ENCODE peak calls at places on chromosome 19, in nine cellular contexts. One of them, this sample, is unnamed. For H3K36me3 and H3K9me3, the result is how much of the 10 kb centered on the place peaks cover.

GRCh38 chr19:16096281-16096855 is 15.3 kb upstream of the RAB8A start:
- DNase-seq in mucosa of descending colon: no peak
- DNase-seq in H1: no peak
- DNase-seq in trophoblast cell: no peak
- DNase-seq in ovary: no peak
- DNase-seq in naive thymus-derived CD4-positive, alpha-beta T cell: no peak
- DNase-seq in keratinocyte: no peak
- DNase-seq in RWPE2: no peak
- DNase-seq in upper lobe of left lung: no peak
- DNase-seq in this sample: no peak

GRCh38 chr19:29617336-29618266 is 11.5 kb downstream of the POP4 start:
- DNase-seq in mucosa of descending colon: peak
- DNase-seq in H1: no peak
- DNase-seq in trophoblast cell: no peak
- DNase-seq in ovary: no peak
- DNase-seq in naive thymus-derived CD4-positive, alpha-beta T cell: no peak
- DNase-seq in keratinocyte: no peak
- DNase-seq in RWPE2: no peak
- DNase-seq in upper lobe of left lung: no peak
- DNase-seq in this sample: no peak

GRCh38 chr19:31353826-31354225 is 4.6 kb upstream of the TSHZ3 start:
- DNase-seq in mucosa of descending colon: no peak
- DNase-seq in H1: peak
- DNase-seq in trophoblast cell: no peak
- DNase-seq in ovary: no peak
- DNase-seq in naive thymus-derived CD4-positive, alpha-beta T cell: no peak
- DNase-seq in keratinocyte: no peak
- DNase-seq in RWPE2: no peak
- DNase-seq in upper lobe of left lung: no peak
- DNase-seq in this sample: no peak

GRCh38 chr19:6593651-6594416 is 2.9 kb upstream of the CD70 start:
- DNase-seq in mucosa of descending colon: no peak
- DNase-seq in H1: no peak
- DNase-seq in trophoblast cell: no peak
- DNase-seq in ovary: no peak
- DNase-seq in naive thymus-derived CD4-positive, alpha-beta T cell: no peak
- DNase-seq in keratinocyte: no peak
- DNase-seq in RWPE2: no peak
- DNase-seq in upper lobe of left lung: no peak
- DNase-seq in this sample: no peak

GRCh38 chr19:18940791-18941627 is at the start of gene HOMER3:
- DNase-seq in mucosa of descending colon: peak
- DNase-seq in H1: peak
- DNase-seq in trophoblast cell: peak
- DNase-seq in ovary: peak
- DNase-seq in naive thymus-derived CD4-positive, alpha-beta T cell: peak
- DNase-seq in keratinocyte: no peak
- DNase-seq in RWPE2: no peak
- DNase-seq in upper lobe of left lung: peak
- DNase-seq in this sample: peak

GRCh38 chr19:18183529-18183928 is 9.5 kb upstream of the MPV17L2 start:
- DNase-seq in mucosa of descending colon: no peak
- DNase-seq in H1: no peak
- DNase-seq in trophoblast cell: no peak
- DNase-seq in ovary: no peak
- DNase-seq in naive thymus-derived CD4-positive, alpha-beta T cell: no peak
- DNase-seq in keratinocyte: no peak
- DNase-seq in RWPE2: no peak
- DNase-seq in upper lobe of left lung: no peak
- DNase-seq in this sample: no peak

GRCh38 chr19:34179066-34179465 is 6.8 kb downstream of the LSM14A start:
- DNase-seq in mucosa of descending colon: no peak
- DNase-seq in H1: no peak
- DNase-seq in trophoblast cell: no peak
- DNase-seq in ovary: no peak
- DNase-seq in naive thymus-derived CD4-positive, alpha-beta T cell: no peak
- DNase-seq in keratinocyte: no peak
- DNase-seq in RWPE2: no peak
- DNase-seq in upper lobe of left lung: no peak
- DNase-seq in this sample: no peak

GRCh38 chr19:48587387-48587786 is 19.2 kb upstream of the SPACA4 start:
- DNase-seq in mucosa of descending colon: no peak
- DNase-seq in H1: no peak
- DNase-seq in trophoblast cell: no peak
- DNase-seq in ovary: no peak
- DNase-seq in naive thymus-derived CD4-positive, alpha-beta T cell: no peak
- DNase-seq in keratinocyte: no peak
- DNase-seq in RWPE2: no peak
- DNase-seq in upper lobe of left lung: no peak
- DNase-seq in this sample: no peak

GRCh38 chr19:4988770-4989251 is 19.9 kb downstream of the KDM4B start:
- DNase-seq in mucosa of descending colon: no peak
- DNase-seq in H1: no peak
- DNase-seq in trophoblast cell: peak
- DNase-seq in ovary: peak
- DNase-seq in naive thymus-derived CD4-positive, alpha-beta T cell: no peak
- DNase-seq in keratinocyte: no peak
- DNase-seq in RWPE2: no peak
- DNase-seq in upper lobe of left lung: no peak
- DNase-seq in this sample: peak

GRCh38 chr19:33553530-33554310 is 32.1 kb upstream of the PEPD start:
- DNase-seq in mucosa of descending colon: no peak
- DNase-seq in H1: no peak
- DNase-seq in trophoblast cell: no peak
- DNase-seq in ovary: no peak
- DNase-seq in naive thymus-derived CD4-positive, alpha-beta T cell: no peak
- DNase-seq in keratinocyte: no peak
- DNase-seq in RWPE2: no peak
- DNase-seq in upper lobe of left lung: no peak
- DNase-seq in this sample: no peak

GRCh38 chr19:40805258-40805868 is 6.4 kb downstream of the EGLN2 start:
- DNase-seq in mucosa of descending colon: peak
- DNase-seq in H1: no peak
- DNase-seq in trophoblast cell: no peak
- DNase-seq in ovary: no peak
- DNase-seq in naive thymus-derived CD4-positive, alpha-beta T cell: no peak
- DNase-seq in keratinocyte: no peak
- DNase-seq in RWPE2: no peak
- DNase-seq in upper lobe of left lung: no peak
- DNase-seq in this sample: no peak
- H3K36me3 ChIP-seq in mucosa of descending colon: under half
- H3K36me3 ChIP-seq in H1: half or more
- H3K36me3 ChIP-seq in trophoblast cell: half or more
- H3K36me3 ChIP-seq in ovary: under half
- H3K36me3 ChIP-seq in naive thymus-derived CD4-positive, alpha-beta T cell: under half
- H3K36me3 ChIP-seq in keratinocyte: half or more
- H3K36me3 ChIP-seq in RWPE2: half or more
- H3K36me3 ChIP-seq in upper lobe of left lung: half or more
- H3K36me3 ChIP-seq in this sample: under half

DNA sequence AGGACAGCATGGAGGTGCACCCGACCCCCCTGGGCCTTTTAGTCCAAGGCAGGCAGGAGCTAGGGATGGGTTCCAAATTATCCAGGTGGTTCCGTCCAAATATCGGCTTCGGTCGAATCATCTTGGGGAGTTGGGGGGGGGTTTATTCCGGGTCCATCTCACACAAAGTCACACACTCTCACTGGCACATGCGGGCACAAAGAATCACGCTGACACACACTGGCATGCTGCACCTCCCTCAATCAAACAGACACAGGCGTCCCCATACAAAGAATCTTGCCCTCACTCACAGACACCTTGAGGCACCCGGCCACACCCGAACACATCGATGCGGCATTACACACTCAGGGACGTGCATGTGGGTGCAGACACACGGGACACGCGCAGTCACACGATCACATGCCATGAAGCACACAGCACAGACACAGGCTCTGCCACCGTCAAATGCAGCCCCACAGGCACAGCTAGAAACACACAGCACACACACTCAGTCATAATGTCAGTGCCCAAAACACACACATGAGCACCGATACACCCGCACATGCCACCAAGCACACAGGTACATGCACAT is 7.8 kb downstream of the NFIX start:
- DNase-seq in mucosa of descending colon: no peak
- DNase-seq in H1: no peak
- DNase-seq in trophoblast cell: no peak
- DNase-seq in ovary: no peak
- DNase-seq in naive thymus-derived CD4-positive, alpha-beta T cell: no peak
- DNase-seq in keratinocyte: no peak
- DNase-seq in RWPE2: no peak
- DNase-seq in upper lobe of left lung: no peak
- DNase-seq in this sample: no peak
- H3K4me3 ChIP-seq in mucosa of descending colon: no peak
- H3K4me3 ChIP-seq in H1: no peak
- H3K4me3 ChIP-seq in trophoblast cell: no peak
- H3K4me3 ChIP-seq in ovary: peak
- H3K4me3 ChIP-seq in naive thymus-derived CD4-positive, alpha-beta T cell: no peak
- H3K4me3 ChIP-seq in keratinocyte: no peak
- H3K4me3 ChIP-seq in RWPE2: no peak
- H3K4me3 ChIP-seq in upper lobe of left lung: peak
- H3K4me3 ChIP-seq in this sample: peak

GRCh38 chr19:37127999-37128820 is 44.3 kb downstream of the ZNF585A start:
- DNase-seq in mucosa of descending colon: no peak
- DNase-seq in H1: no peak
- DNase-seq in trophoblast cell: no peak
- DNase-seq in ovary: no peak
- DNase-seq in naive thymus-derived CD4-positive, alpha-beta T cell: no peak
- DNase-seq in keratinocyte: no peak
- DNase-seq in RWPE2: no peak
- DNase-seq in upper lobe of left lung: no peak
- DNase-seq in this sample: no peak
- H3K9me3 ChIP-seq in mucosa of descending colon: half or more
- H3K9me3 ChIP-seq in H1: half or more
- H3K9me3 ChIP-seq in trophoblast cell: under half
- H3K9me3 ChIP-seq in ovary: under half
- H3K9me3 ChIP-seq in naive thymus-derived CD4-positive, alpha-beta T cell: half or more
- H3K9me3 ChIP-seq in keratinocyte: under half
- H3K9me3 ChIP-seq in RWPE2: half or more
- H3K9me3 ChIP-seq in upper lobe of left lung: half or more
- H3K9me3 ChIP-seq in this sample: half or more

DNA sequence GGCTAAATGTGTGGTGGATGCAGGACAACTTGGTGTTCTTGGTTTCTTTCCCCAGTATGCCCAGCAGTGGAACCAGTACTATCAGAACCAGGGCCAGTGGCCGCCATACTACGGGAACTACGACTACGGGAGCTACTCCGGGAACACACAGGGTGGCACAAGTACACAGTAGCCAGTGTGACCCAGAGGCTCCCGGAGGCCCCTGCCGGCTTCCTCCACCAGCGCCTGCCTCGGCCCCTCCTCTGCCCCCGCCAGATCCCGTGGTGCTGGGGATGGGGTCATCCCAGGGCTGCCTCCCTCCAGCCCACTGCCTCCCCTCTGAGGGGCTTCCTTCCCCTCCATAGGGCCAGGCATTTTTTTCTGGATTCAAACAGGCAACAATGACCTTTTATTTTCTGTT is 3.6 kb upstream of the CCDC97 start:
- DNase-seq in mucosa of descending colon: no peak
- DNase-seq in H1: no peak
- DNase-seq in trophoblast cell: no peak
- DNase-seq in ovary: no peak
- DNase-seq in naive thymus-derived CD4-positive, alpha-beta T cell: no peak
- DNase-seq in keratinocyte: no peak
- DNase-seq in RWPE2: no peak
- DNase-seq in upper lobe of left lung: no peak
- DNase-seq in this sample: no peak
- H3K36me3 ChIP-seq in mucosa of descending colon: under half
- H3K36me3 ChIP-seq in H1: half or more
- H3K36me3 ChIP-seq in trophoblast cell: half or more
- H3K36me3 ChIP-seq in ovary: under half
- H3K36me3 ChIP-seq in naive thymus-derived CD4-positive, alpha-beta T cell: under half
- H3K36me3 ChIP-seq in keratinocyte: under half
- H3K36me3 ChIP-seq in RWPE2: half or more
- H3K36me3 ChIP-seq in upper lobe of left lung: under half
- H3K36me3 ChIP-seq in this sample: under half

DNA sequence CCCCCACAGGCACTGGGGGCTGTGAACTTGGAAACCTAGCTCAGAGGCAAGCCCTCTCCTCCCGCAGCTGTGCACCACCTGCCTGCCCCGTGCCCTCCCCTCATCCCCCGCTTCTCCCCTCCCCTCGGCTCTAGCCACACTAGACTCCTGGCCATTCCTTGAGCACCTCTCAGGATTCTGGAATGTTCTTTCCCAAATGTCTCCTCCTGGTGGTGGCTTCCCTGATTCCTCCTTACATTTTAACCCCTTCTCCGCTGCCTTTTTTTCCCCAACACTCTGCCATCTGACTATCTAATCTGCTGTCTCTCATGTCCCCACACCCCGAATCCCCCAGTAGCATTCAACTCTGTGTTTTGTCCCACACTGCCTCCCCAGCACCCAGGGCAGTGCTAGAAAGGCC is 6.7 kb downstream of the NANOS3 start:
- DNase-seq in mucosa of descending colon: no peak
- DNase-seq in H1: no peak
- DNase-seq in trophoblast cell: no peak
- DNase-seq in ovary: no peak
- DNase-seq in naive thymus-derived CD4-positive, alpha-beta T cell: no peak
- DNase-seq in keratinocyte: no peak
- DNase-seq in RWPE2: no peak
- DNase-seq in upper lobe of left lung: no peak
- DNase-seq in this sample: no peak
- H3K4me3 ChIP-seq in mucosa of descending colon: no peak
- H3K4me3 ChIP-seq in H1: no peak
- H3K4me3 ChIP-seq in trophoblast cell: no peak
- H3K4me3 ChIP-seq in ovary: no peak
- H3K4me3 ChIP-seq in naive thymus-derived CD4-positive, alpha-beta T cell: no peak
- H3K4me3 ChIP-seq in keratinocyte: no peak
- H3K4me3 ChIP-seq in RWPE2: no peak
- H3K4me3 ChIP-seq in upper lobe of left lung: no peak
- H3K4me3 ChIP-seq in this sample: no peak

GRCh38 chr19:52957591-52957990 is 5.1 kb downstream of the ZNF816 start:
- DNase-seq in mucosa of descending colon: no peak
- DNase-seq in H1: no peak
- DNase-seq in trophoblast cell: no peak
- DNase-seq in ovary: no peak
- DNase-seq in naive thymus-derived CD4-positive, alpha-beta T cell: no peak
- DNase-seq in keratinocyte: no peak
- DNase-seq in RWPE2: no peak
- DNase-seq in upper lobe of left lung: no peak
- DNase-seq in this sample: no peak
- H3K9me3 ChIP-seq in mucosa of descending colon: half or more
- H3K9me3 ChIP-seq in H1: under half
- H3K9me3 ChIP-seq in trophoblast cell: under half
- H3K9me3 ChIP-seq in ovary: under half
- H3K9me3 ChIP-seq in naive thymus-derived CD4-positive, alpha-beta T cell: under half
- H3K9me3 ChIP-seq in keratinocyte: under half
- H3K9me3 ChIP-seq in RWPE2: under half
- H3K9me3 ChIP-seq in upper lobe of left lung: half or more
- H3K9me3 ChIP-seq in this sample: under half